ENCODE peak calls at places on chromosomes 11 and 22, in eight cellular contexts. W is cardiac fibroblast; E is GM12865; K is stimulated activated naive CD4-positive, alpha-beta T cell treated with Interleukin-2 at 50 U/mL for 16 hours; G is fibroblast of the conjunctiva; Q is effector CD4-positive, alpha-beta T cell; B is fibroblast of the aortic adventitia; H is fibroblast of pulmonary artery. R is an unnamed sample.

GRCh38 chr11:63922673-63923192 is 5.8 kb upstream of the RCOR2 start:
- DNase-seq in W (no peak), E (no peak), K (no peak), G (no peak), Q (no peak), B (no peak), H (no peak), R (no peak)

GRCh38 chr11:43638717-43639116 is 41.8 kb upstream of the HSD17B12 start:
- DNase-seq in W (no peak), E (no peak), K (no peak), G (no peak), Q (no peak), B (no peak), H (no peak), R (no peak)

GRCh38 chr11:125404811-125405481 is 91.1 kb downstream of the FEZ1 start:
- DNase-seq in W (peak), E (peak), K (peak), G (peak), Q (peak), B (peak), H (peak), R (peak)

GRCh38 chr22:21726650-21727049 is 8.9 kb downstream of the YPEL1 start:
- DNase-seq in W (no peak), E (peak), K (no peak), G (no peak), Q (no peak), B (no peak), H (peak), R (peak)

GRCh38 chr11:111539426-111540113 is 950 bp upstream of the LAYN start:
- DNase-seq in W (no peak), E (no peak), K (no peak), G (no peak), Q (no peak), B (no peak), H (no peak), R (peak)

GRCh38 chr11:4191031-4191571 is 96.5 kb downstream of the RRM1 start:
- DNase-seq in W (no peak), E (no peak), K (no peak), G (no peak), Q (no peak), B (no peak), H (no peak), R (no peak)

GRCh38 chr11:6742260-6742659 is 29.5 kb downstream of the OR2AG2 start:
- DNase-seq in W (no peak), E (no peak), K (no peak), G (no peak), Q (no peak), B (no peak), H (no peak), R (no peak)

GRCh38 chr11:47373876-47374820 is 4.2 kb downstream of the SPI1 start:
- DNase-seq in W (peak), E (peak), K (peak), G (peak), Q (peak), B (peak), H (peak), R (peak)

GRCh38 chr11:612201-612960 is 3.4 kb downstream of the IRF7 start:
- DNase-seq in W (peak), E (peak), K (no peak), G (no peak), Q (no peak), B (no peak), H (peak), R (peak)

GRCh38 chr22:37204045-37204655 is 8.1 kb downstream of the SSTR3 start:
- DNase-seq in W (no peak), E (no peak), K (no peak), G (no peak), Q (no peak), B (no peak), H (no peak), R (no peak)

GRCh38 chr11:8721740-8722139 is 39.1 kb downstream of the RPL27A start:
- DNase-seq in W (no peak), E (no peak), K (no peak), G (no peak), Q (no peak), B (peak), H (no peak), R (peak)

GRCh38 chr11:69648679-69649575 is 8.0 kb downstream of the CCND1 start:
- DNase-seq in W (peak), E (no peak), K (no peak), G (no peak), Q (no peak), B (no peak), H (no peak), R (no peak)

GRCh38 chr22:35995772-35996171 is 32.9 kb downstream of the RBFOX2 start:
- DNase-seq in W (peak), E (no peak), K (no peak), G (peak), Q (no peak), B (peak), H (peak), R (peak)

GRCh38 chr11:60717956-60718355 is 6.6 kb upstream of the MS4A18 start:
- DNase-seq in W (no peak), E (peak), K (no peak), G (no peak), Q (no peak), B (no peak), H (no peak), R (no peak)

GRCh38 chr11:124839972-124840621 is 25.1 kb upstream of the ROBO3 start:
- DNase-seq in W (no peak), E (no peak), K (no peak), G (no peak), Q (no peak), B (no peak), H (no peak), R (no peak)

GRCh38 chr11:103175461-103176129 is 66.4 kb downstream of the DYNC2H1 start:
- DNase-seq in W (no peak), E (no peak), K (no peak), G (no peak), Q (no peak), B (no peak), H (no peak), R (no peak)

GRCh38 chr22:45308624-45309421 is 911 bp upstream of the FAM118A start:
- DNase-seq in W (no peak), E (peak), K (peak), G (no peak), Q (no peak), B (no peak), H (no peak), R (no peak)

GRCh38 chr11:125423247-125423849 is 72.7 kb downstream of the FEZ1 start:
- DNase-seq in W (no peak), E (peak), K (no peak), G (no peak), Q (no peak), B (no peak), H (no peak), R (no peak)

GRCh38 chr11:103988595-103988969 is 47.9 kb upstream of the DDI1 start:
- DNase-seq in W (peak), E (no peak), K (no peak), G (no peak), Q (no peak), B (peak), H (peak), R (peak)

GRCh38 chr11:2653930-2654739 is 45.7 kb downstream of the KCNQ1OT1 start:
- DNase-seq in W (no peak), E (no peak), K (no peak), G (no peak), Q (no peak), B (no peak), H (no peak), R (no peak)

GRCh38 chr22:49476800-49477400 is 350.8 kb downstream of the BRD1 start:
- DNase-seq in W (no peak), E (no peak), K (no peak), G (no peak), Q (no peak), B (no peak), H (no peak), R (no peak)

GRCh38 chr11:8784936-8785335 is 102.3 kb downstream of the RPL27A start:
- DNase-seq in W (no peak), E (no peak), K (no peak), G (no peak), Q (no peak), B (no peak), H (no peak), R (no peak)

GRCh38 chr11:89405629-89406028 is 85.5 kb downstream of the NOX4 start:
- DNase-seq in W (peak), E (no peak), K (no peak), G (no peak), Q (no peak), B (peak), H (peak), R (peak)

GRCh38 chr11:117511483-117511934 is 183.9 kb downstream of the CEP164 start:
- DNase-seq in W (no peak), E (no peak), K (no peak), G (no peak), Q (no peak), B (no peak), H (no peak), R (no peak)

R was measured in fibroblast of villous mesenchyme.